ENCODE peak calls at places on chromosomes 4 and X, in seven cellular contexts. One of them, this sample, is unnamed.

GRCh38 chrX:116862340-116862739 is 399.6 kb upstream of the CT83 start:
- DNase-seq in stimulated activated CD4-positive, alpha-beta T cell treated with anti-CD3 and anti-CD28 coated beads, Interleukin-1b, Interleukin-23, amount 100 ng/mL, for 24 hours: no peak
- DNase-seq in NCI-H1417: no peak
- DNase-seq in left lung: no peak
- DNase-seq in fibroblast of pulmonary artery: no peak
- DNase-seq in AML-193: no peak
- DNase-seq in adipocyte: no peak
- DNase-seq in this sample: no peak

GRCh38 chrX:40543661-40544328 is 37.0 kb upstream of the ATP6AP2 start:
- DNase-seq in NCI-H1417: peak; percentile 94
- DNase-seq in adipocyte: peak; percentile 82
- DNase-seq in stimulated activated CD4-positive, alpha-beta T cell treated with anti-CD3 and anti-CD28 coated beads, Interleukin-1b, Interleukin-23, amount 100 ng/mL, for 24 hours: no peak
- DNase-seq in fibroblast of pulmonary artery: peak; percentile 64
- DNase-seq in left lung: no peak
- DNase-seq in AML-193: peak; percentile 26
- DNase-seq in this sample: no peak

GRCh38 chr4:2862528-2862927 is 18.9 kb downstream of the ADD1 start:
- DNase-seq in left lung: no peak
- DNase-seq in adipocyte: peak; percentile 49
- DNase-seq in stimulated activated CD4-positive, alpha-beta T cell treated with anti-CD3 and anti-CD28 coated beads, Interleukin-1b, Interleukin-23, amount 100 ng/mL, for 24 hours: no peak
- DNase-seq in AML-193: no peak
- DNase-seq in NCI-H1417: no peak
- DNase-seq in fibroblast of pulmonary artery: no peak
- DNase-seq in this sample: no peak

GRCh38 chrX:21655901-21656586 is 2.1 kb downstream of the KLHL34 start:
- DNase-seq in NCI-H1417: no peak
- DNase-seq in left lung: no peak
- DNase-seq in adipocyte: no peak
- DNase-seq in stimulated activated CD4-positive, alpha-beta T cell treated with anti-CD3 and anti-CD28 coated beads, Interleukin-1b, Interleukin-23, amount 100 ng/mL, for 24 hours: no peak
- DNase-seq in fibroblast of pulmonary artery: no peak
- DNase-seq in AML-193: no peak
- DNase-seq in this sample: no peak

GRCh38 chrX:139949703-139950102 is 15.6 kb downstream of the CXorf66 start:
- DNase-seq in left lung: no peak
- DNase-seq in AML-193: no peak
- DNase-seq in fibroblast of pulmonary artery: peak; percentile 14
- DNase-seq in adipocyte: no peak
- DNase-seq in NCI-H1417: no peak
- DNase-seq in stimulated activated CD4-positive, alpha-beta T cell treated with anti-CD3 and anti-CD28 coated beads, Interleukin-1b, Interleukin-23, amount 100 ng/mL, for 24 hours: no peak
- DNase-seq in this sample: no peak

GRCh38 chrX:54413753-54414152 is 26.5 kb upstream of the TSR2 start:
- DNase-seq in left lung: no peak
- DNase-seq in fibroblast of pulmonary artery: peak; percentile 4
- DNase-seq in NCI-H1417: no peak
- DNase-seq in stimulated activated CD4-positive, alpha-beta T cell treated with anti-CD3 and anti-CD28 coated beads, Interleukin-1b, Interleukin-23, amount 100 ng/mL, for 24 hours: no peak
- DNase-seq in AML-193: peak; percentile 22
- DNase-seq in adipocyte: peak; percentile 1
- DNase-seq in this sample: peak; percentile 83

GRCh38 chr4:74583757-74584156 is 138.8 kb downstream of the AREG start:
- DNase-seq in left lung: no peak
- DNase-seq in stimulated activated CD4-positive, alpha-beta T cell treated with anti-CD3 and anti-CD28 coated beads, Interleukin-1b, Interleukin-23, amount 100 ng/mL, for 24 hours: no peak
- DNase-seq in NCI-H1417: no peak
- DNase-seq in adipocyte: peak; percentile 65
- DNase-seq in fibroblast of pulmonary artery: peak; percentile 34
- DNase-seq in AML-193: no peak
- DNase-seq in this sample: peak; percentile 6

GRCh38 chr4:119659576-119659975 is 31.0 kb upstream of the PDE5A start:
- DNase-seq in fibroblast of pulmonary artery: peak; percentile 22
- DNase-seq in left lung: no peak
- DNase-seq in adipocyte: peak; percentile 50
- DNase-seq in AML-193: no peak
- DNase-seq in stimulated activated CD4-positive, alpha-beta T cell treated with anti-CD3 and anti-CD28 coated beads, Interleukin-1b, Interleukin-23, amount 100 ng/mL, for 24 hours: no peak
- DNase-seq in NCI-H1417: peak; percentile 42
- DNase-seq in this sample: no peak

GRCh38 chr4:76616526-76616925 is 181.5 kb downstream of the SHROOM3 start:
- DNase-seq in NCI-H1417: no peak
- DNase-seq in fibroblast of pulmonary artery: no peak
- DNase-seq in stimulated activated CD4-positive, alpha-beta T cell treated with anti-CD3 and anti-CD28 coated beads, Interleukin-1b, Interleukin-23, amount 100 ng/mL, for 24 hours: no peak
- DNase-seq in adipocyte: no peak
- DNase-seq in AML-193: no peak
- DNase-seq in left lung: no peak
- DNase-seq in this sample: no peak

GRCh38 chr4:1204286-1204827 is 32.0 kb upstream of the SPON2 start:
- DNase-seq in left lung: no peak
- DNase-seq in stimulated activated CD4-positive, alpha-beta T cell treated with anti-CD3 and anti-CD28 coated beads, Interleukin-1b, Interleukin-23, amount 100 ng/mL, for 24 hours: no peak
- DNase-seq in fibroblast of pulmonary artery: no peak
- DNase-seq in AML-193: no peak
- DNase-seq in NCI-H1417: no peak
- DNase-seq in adipocyte: no peak
- DNase-seq in this sample: no peak

GRCh38 chrX:39850630-39851152 is 247.1 kb downstream of the BCOR start:
- DNase-seq in left lung: no peak
- DNase-seq in adipocyte: peak; percentile 43
- DNase-seq in fibroblast of pulmonary artery: peak; percentile 69
- DNase-seq in NCI-H1417: peak; percentile 64
- DNase-seq in stimulated activated CD4-positive, alpha-beta T cell treated with anti-CD3 and anti-CD28 coated beads, Interleukin-1b, Interleukin-23, amount 100 ng/mL, for 24 hours: no peak
- DNase-seq in AML-193: no peak
- DNase-seq in this sample: peak; percentile 89

GRCh38 chr4:34105311-34105710 is 2139.0 kb downstream of the ARAP2 start:
- DNase-seq in adipocyte: peak; percentile 2
- DNase-seq in stimulated activated CD4-positive, alpha-beta T cell treated with anti-CD3 and anti-CD28 coated beads, Interleukin-1b, Interleukin-23, amount 100 ng/mL, for 24 hours: no peak
- DNase-seq in AML-193: no peak
- DNase-seq in left lung: no peak
- DNase-seq in NCI-H1417: no peak
- DNase-seq in fibroblast of pulmonary artery: peak; percentile 83
- DNase-seq in this sample: no peak

GRCh38 chrX:149275836-149276235 is 229.3 kb downstream of the IDS start:
- DNase-seq in adipocyte: no peak
- DNase-seq in AML-193: no peak
- DNase-seq in fibroblast of pulmonary artery: no peak
- DNase-seq in stimulated activated CD4-positive, alpha-beta T cell treated with anti-CD3 and anti-CD28 coated beads, Interleukin-1b, Interleukin-23, amount 100 ng/mL, for 24 hours: no peak
- DNase-seq in NCI-H1417: no peak
- DNase-seq in left lung: no peak
- DNase-seq in this sample: no peak

GRCh38 chr4:111475001-111475400 is 670.3 kb upstream of the FAM241A start:
- DNase-seq in fibroblast of pulmonary artery: peak; percentile 18
- DNase-seq in NCI-H1417: peak; percentile 63
- DNase-seq in adipocyte: peak; percentile 43
- DNase-seq in stimulated activated CD4-positive, alpha-beta T cell treated with anti-CD3 and anti-CD28 coated beads, Interleukin-1b, Interleukin-23, amount 100 ng/mL, for 24 hours: no peak
- DNase-seq in left lung: no peak
- DNase-seq in AML-193: no peak
- DNase-seq in this sample: no peak

GRCh38 chr4:158170691-158171455 is 2.0 kb downstream of the GASK1B start:
- DNase-seq in fibroblast of pulmonary artery: peak; percentile 60
- DNase-seq in AML-193: no peak
- DNase-seq in left lung: peak; percentile 78
- DNase-seq in stimulated activated CD4-positive, alpha-beta T cell treated with anti-CD3 and anti-CD28 coated beads, Interleukin-1b, Interleukin-23, amount 100 ng/mL, for 24 hours: no peak
- DNase-seq in NCI-H1417: no peak
- DNase-seq in adipocyte: no peak
- DNase-seq in this sample: no peak

GRCh38 chrX:22360129-22360528 is 87.4 kb downstream of the CBLL2 start:
- DNase-seq in AML-193: no peak
- DNase-seq in left lung: no peak
- DNase-seq in NCI-H1417: no peak
- DNase-seq in stimulated activated CD4-positive, alpha-beta T cell treated with anti-CD3 and anti-CD28 coated beads, Interleukin-1b, Interleukin-23, amount 100 ng/mL, for 24 hours: no peak
- DNase-seq in adipocyte: no peak
- DNase-seq in fibroblast of pulmonary artery: no peak
- DNase-seq in this sample: no peak

GRCh38 chrX:20498851-20499635 is 232.3 kb upstream of the RPS6KA3 start:
- DNase-seq in fibroblast of pulmonary artery: peak; percentile 12
- DNase-seq in NCI-H1417: no peak
- DNase-seq in stimulated activated CD4-positive, alpha-beta T cell treated with anti-CD3 and anti-CD28 coated beads, Interleukin-1b, Interleukin-23, amount 100 ng/mL, for 24 hours: no peak
- DNase-seq in left lung: no peak
- DNase-seq in AML-193: no peak
- DNase-seq in adipocyte: no peak
- DNase-seq in this sample: no peak

GRCh38 chrX:147403075-147403474 is 508.6 kb upstream of the FMR1 start:
- DNase-seq in stimulated activated CD4-positive, alpha-beta T cell treated with anti-CD3 and anti-CD28 coated beads, Interleukin-1b, Interleukin-23, amount 100 ng/mL, for 24 hours: no peak
- DNase-seq in adipocyte: no peak
- DNase-seq in left lung: no peak
- DNase-seq in fibroblast of pulmonary artery: no peak
- DNase-seq in NCI-H1417: no peak
- DNase-seq in AML-193: no peak
- DNase-seq in this sample: no peak

GRCh38 chrX:150880808-150881165 is 17.7 kb downstream of the CD99L2 start:
- DNase-seq in left lung: no peak
- DNase-seq in fibroblast of pulmonary artery: no peak
- DNase-seq in adipocyte: no peak
- DNase-seq in AML-193: no peak
- DNase-seq in stimulated activated CD4-positive, alpha-beta T cell treated with anti-CD3 and anti-CD28 coated beads, Interleukin-1b, Interleukin-23, amount 100 ng/mL, for 24 hours: no peak
- DNase-seq in NCI-H1417: no peak
- DNase-seq in this sample: no peak